ENCODE peak calls at places on chromosome 11, in six cellular contexts. P is psoas muscle, E is upper lobe of left lung, Z is lower lobe of right lung, U is neural progenitor cell, Q is left lung. T is an unnamed sample. For H3K36me3, the result is how much of the 10 kb centered on the place peaks cover.

GRCh38 chr11:133107753-133108152 is 424.5 kb downstream of the OPCML start:
- DNase-seq in P (no peak), E (no peak), Z (no peak), U (no peak), Q (no peak), T (no peak)

GRCh38 chr11:44108260-44108659 is 12.8 kb downstream of the EXT2 start:
- DNase-seq in P (no peak), E (no peak), Z (no peak), U (no peak), Q (no peak), T (no peak)

GRCh38 chr11:47440054-47440476 is 8.9 kb downstream of the RAPSN start:
- DNase-seq in P (no peak), E (no peak), Z (no peak), U (no peak), Q (no peak), T (no peak)

GRCh38 chr11:75563501-75563977 is 1.5 kb downstream of the SERPINH1 start:
- DNase-seq in P (no peak), E (no peak), Z (no peak), U (no peak), Q (no peak), T (no peak)

GRCh38 chr11:14380947-14381555 is 22.1 kb upstream of the RRAS2 start:
- DNase-seq in P (peak), E (peak), Z (peak), U (peak), Q (peak), T (peak)

GRCh38 chr11:123188508-123189165 is 6.4 kb downstream of the CLMP start:
- DNase-seq in P (no peak), E (no peak), Z (no peak), U (peak), Q (no peak), T (no peak)

GRCh38 chr11:102994101-102994500 is 38.6 kb upstream of the MMP13 start:
- DNase-seq in P (no peak), E (no peak), Z (no peak), U (no peak), Q (no peak), T (no peak)

GRCh38 chr11:129287920-129288319 is 87.7 kb upstream of the BARX2 start:
- DNase-seq in P (no peak), E (no peak), Z (no peak), U (no peak), Q (no peak), T (no peak)

GRCh38 chr11:15989685-15990084 is 366.7 kb downstream of the SOX6 start:
- DNase-seq in P (no peak), E (no peak), Z (no peak), U (no peak), Q (no peak), T (no peak)

GRCh38 chr11:15987044-15987443 is 369.3 kb downstream of the SOX6 start:
- DNase-seq in P (no peak), E (no peak), Z (no peak), U (no peak), Q (no peak), T (no peak)

GRCh38 chr11:15991174-15991655 is 365.1 kb downstream of the SOX6 start:
- DNase-seq in P (no peak), E (no peak), Z (no peak), U (no peak), Q (no peak), T (no peak)

GRCh38 chr11:15985863-15986139 is 370.5 kb downstream of the SOX6 start:
- DNase-seq in P (no peak), E (no peak), Z (no peak), U (no peak), Q (no peak), T (no peak)

DNA sequence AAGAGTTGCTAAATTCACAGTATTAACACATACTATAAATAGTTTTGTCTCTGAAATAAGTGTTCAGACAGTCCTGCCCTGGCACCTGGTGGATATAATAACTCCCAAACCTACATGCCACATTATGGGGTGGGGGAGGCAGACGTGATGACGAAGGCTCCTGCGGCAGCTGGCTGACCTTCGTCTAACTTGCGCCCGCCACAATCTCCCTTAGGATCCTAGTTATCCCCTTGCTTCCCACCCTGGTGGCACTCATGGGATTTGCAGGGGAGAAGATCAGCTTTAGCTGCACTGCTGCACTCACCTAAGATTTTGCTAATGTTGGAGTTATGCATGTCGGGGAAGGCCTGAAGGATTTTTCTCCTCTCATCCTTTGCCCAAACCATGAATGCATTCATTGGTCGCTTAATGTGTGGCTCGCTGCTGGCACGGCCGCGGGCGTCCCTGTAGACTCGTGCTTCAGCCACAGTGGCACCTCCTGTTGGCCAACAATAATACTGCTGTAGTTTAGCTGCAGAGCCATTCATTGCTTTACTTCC is 367.6 kb downstream of the SOX6 start:
- DNase-seq in P (no peak), E (no peak), Z (no peak), U (peak), Q (no peak), T (no peak)
- TF ChIP-seq CTCF in P (peak), E (no peak), Z (peak), U (peak), Q (no peak), T (no peak)

GRCh38 chr11:62124186-62125113 is 639 bp downstream of the INCENP start:
- DNase-seq in P (peak), E (peak), Z (no peak), U (peak), Q (peak), T (peak)

GRCh38 chr11:62125881-62126280 is 2.1 kb downstream of the INCENP start:
- DNase-seq in P (no peak), E (no peak), Z (no peak), U (peak), Q (no peak), T (no peak)

GRCh38 chr11:62127426-62127825 is 3.6 kb downstream of the INCENP start:
- DNase-seq in P (no peak), E (no peak), Z (no peak), U (no peak), Q (no peak), T (no peak)

GRCh38 chr11:62123669-62124185 is at the start of gene INCENP:
- DNase-seq in P (peak), E (peak), Z (peak), U (peak), Q (peak), T (peak)

GRCh38 chr11:62125316-62125715 is 1.5 kb downstream of the INCENP start:
- DNase-seq in P (no peak), E (no peak), Z (no peak), U (no peak), Q (no peak), T (no peak)
- H3K36me3 ChIP-seq in P (under half), E (under half), Z (under half), U (under half), Q (under half), T (under half)

DNA sequence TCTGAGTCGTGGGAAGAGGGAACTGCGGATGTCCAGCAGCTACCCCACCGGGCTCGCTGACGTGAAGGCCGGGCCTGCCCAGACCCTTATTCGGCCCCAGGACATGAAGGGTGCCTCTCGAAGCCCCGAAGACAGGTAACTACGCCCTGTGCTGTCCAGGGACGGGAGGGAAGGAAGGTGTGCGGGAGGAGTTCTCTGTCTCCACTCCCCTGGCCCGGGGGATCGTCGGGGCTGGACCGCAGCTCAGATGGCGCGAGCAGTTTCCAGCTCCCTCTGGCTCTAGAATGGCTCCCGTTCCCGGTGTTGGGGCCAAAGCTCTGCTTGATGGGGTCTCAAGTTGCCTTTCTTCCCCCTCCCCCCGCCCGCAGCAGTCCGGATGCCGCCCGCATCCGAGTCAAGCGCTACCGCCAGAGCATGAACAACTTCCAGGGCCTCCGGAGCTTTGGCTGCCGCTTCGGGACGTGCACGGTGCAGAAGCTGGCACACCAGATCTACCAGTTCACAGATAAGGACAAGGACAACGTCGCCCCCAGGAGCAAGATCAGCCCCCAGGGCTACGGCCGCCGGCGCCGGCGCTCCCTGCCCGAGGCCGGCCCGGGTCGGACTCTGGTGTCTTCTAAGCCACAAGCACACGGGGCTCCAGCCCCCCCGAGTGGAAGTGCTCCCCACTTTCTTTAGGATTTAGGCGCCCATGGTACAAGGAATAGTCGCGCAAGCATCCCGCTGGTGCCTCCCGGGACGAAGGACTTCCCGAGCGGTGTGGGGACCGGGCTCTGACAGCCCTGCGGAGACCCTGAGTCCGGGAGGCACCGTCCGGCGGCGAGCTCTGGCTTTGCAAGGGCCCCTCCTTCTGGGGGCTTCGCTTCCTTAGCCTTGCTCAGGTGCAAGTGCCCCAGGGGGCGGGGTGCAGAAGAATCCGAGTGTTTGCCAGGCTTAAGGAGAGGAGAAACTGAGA is 1.4 kb downstream of the ADM start:
- DNase-seq in P (peak), E (no peak), Z (peak), U (peak), Q (no peak), T (peak)
- TF ChIP-seq CTCF in P (no peak), E (no peak), Z (no peak), U (no peak), Q (no peak), T (no peak)

GRCh38 chr11:134196756-134197155 is 27.0 kb downstream of the NCAPD3 start:
- DNase-seq in P (no peak), E (no peak), Z (no peak), U (no peak), Q (no peak), T (no peak)

GRCh38 chr11:134202661-134203060 is 21.1 kb downstream of the NCAPD3 start:
- DNase-seq in P (no peak), E (no peak), Z (no peak), U (no peak), Q (no peak), T (no peak)

GRCh38 chr11:134199531-134199930 is 24.2 kb downstream of the NCAPD3 start:
- DNase-seq in P (no peak), E (no peak), Z (no peak), U (no peak), Q (no peak), T (no peak)

GRCh38 chr11:134205729-134206128 is 18.0 kb downstream of the NCAPD3 start:
- DNase-seq in P (no peak), E (no peak), Z (no peak), U (no peak), Q (no peak), T (no peak)

GRCh38 chr11:134200688-134201087 is 23.1 kb downstream of the NCAPD3 start:
- DNase-seq in P (no peak), E (no peak), Z (no peak), U (no peak), Q (no peak), T (no peak)
- H3K36me3 ChIP-seq in P (under half), E (under half), Z (half or more), U (under half), Q (under half), T (under half)

GRCh38 chr11:64918056-64918455 is 1.0 kb upstream of the ATG2A start:
- DNase-seq in P (no peak), E (no peak), Z (no peak), U (peak), Q (no peak), T (peak)
- TF ChIP-seq CTCF in P (no peak), E (peak), Z (no peak), U (peak), Q (no peak), T (peak)

GRCh38 chr11:68929706-68930605 is 26.3 kb downstream of the IGHMBP2 start:
- DNase-seq in P (no peak), E (no peak), Z (no peak), U (no peak), Q (no peak), T (no peak)
- H3K36me3 ChIP-seq in P (under half), E (half or more), Z (half or more), U (under half), Q (under half), T (under half)

DNA sequence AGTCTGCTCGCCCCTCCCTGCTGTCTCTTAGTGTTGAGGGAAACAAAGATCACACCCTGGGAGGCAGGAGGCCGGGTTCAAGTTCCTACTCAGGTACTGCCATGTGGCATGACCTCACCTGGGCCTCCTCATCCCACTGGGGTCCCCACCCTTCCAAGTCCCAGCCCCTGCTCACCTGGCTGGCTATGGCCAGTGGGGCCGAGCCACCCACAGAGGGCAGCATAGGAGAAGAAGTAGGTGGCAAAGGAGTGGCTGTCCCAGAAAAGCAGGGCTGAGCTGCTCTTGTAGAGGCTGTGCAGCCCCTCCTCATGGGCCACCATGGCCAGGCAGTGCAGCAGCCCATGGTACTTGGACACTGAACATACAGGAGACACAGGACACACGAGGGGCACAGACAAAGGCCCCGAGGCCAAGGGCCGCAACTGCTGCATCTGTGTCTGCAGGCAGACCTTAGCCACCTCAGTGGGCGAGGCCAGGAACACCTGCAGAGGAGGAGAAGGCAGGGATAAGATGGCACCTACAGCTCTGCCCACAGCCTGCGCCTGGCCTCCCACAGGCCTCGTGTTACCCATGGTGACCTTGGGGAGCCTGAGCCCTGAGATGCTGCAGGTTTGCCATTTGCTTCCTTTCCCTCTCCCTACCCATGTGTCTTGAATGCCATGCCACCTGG is 50.6 kb upstream of the MPEG1 start:
- DNase-seq in P (no peak), E (peak), Z (no peak), U (peak), Q (no peak), T (peak)
- TF ChIP-seq CTCF in P (no peak), E (no peak), Z (peak), U (peak), Q (no peak), T (peak)

GRCh38 chr11:35629511-35629910 is 11.3 kb downstream of the FJX1 start:
- DNase-seq in P (no peak), E (no peak), Z (no peak), U (no peak), Q (no peak), T (no peak)

GRCh38 chr11:35632301-35632700 is 14.0 kb downstream of the FJX1 start:
- DNase-seq in P (no peak), E (no peak), Z (no peak), U (no peak), Q (no peak), T (no peak)

GRCh38 chr11:35635933-35636332 is 17.7 kb downstream of the FJX1 start:
- DNase-seq in P (no peak), E (no peak), Z (no peak), U (no peak), Q (no peak), T (no peak)

GRCh38 chr11:35629914-35630313 is 11.7 kb downstream of the FJX1 start:
- DNase-seq in P (no peak), E (peak), Z (no peak), U (no peak), Q (peak), T (peak)

GRCh38 chr11:35633827-35634226 is 15.6 kb downstream of the FJX1 start:
- DNase-seq in P (no peak), E (no peak), Z (no peak), U (no peak), Q (no peak), T (no peak)
- H3K36me3 ChIP-seq in P (under half), E (under half), Z (under half), U (under half), Q (under half), T (under half)

DNA sequence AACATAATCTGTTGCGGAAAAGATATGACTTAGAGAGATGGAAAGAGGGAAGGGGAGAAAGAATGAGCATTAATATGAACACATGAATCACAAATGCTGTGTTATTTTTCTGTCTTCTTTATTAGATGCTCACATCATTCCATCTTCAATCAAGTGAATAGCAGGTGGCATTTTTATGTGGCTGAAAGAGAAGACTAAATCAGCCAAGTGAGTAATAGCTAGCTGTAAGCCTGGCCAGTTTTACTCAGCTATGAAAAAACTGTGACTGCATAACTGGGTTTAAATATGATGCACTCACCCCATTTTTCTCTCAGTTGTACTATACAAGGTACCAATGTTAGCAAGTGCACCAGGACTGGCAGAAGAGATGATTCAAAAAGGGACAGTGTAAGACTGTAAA is 571.1 kb downstream of the JRKL start:
- DNase-seq in P (no peak), E (no peak), Z (no peak), U (no peak), Q (no peak), T (no peak)
- TF ChIP-seq CTCF in P (no peak), E (no peak), Z (no peak), U (no peak), Q (no peak), T (no peak)